ENCODE peak calls at places on chromosomes 5 and 9, in eight cellular contexts. One of them, this sample, is unnamed.

GRCh38 chr9:36603006-36603405 is 30.3 kb downstream of the MELK start:
- DNase-seq in fibroblast of lung: peak
- DNase-seq in HEK293T: no peak
- DNase-seq in neuronal stem cell: no peak
- DNase-seq in Caki2: no peak
- DNase-seq in IMR-90: peak
- DNase-seq in HFFc6: peak
- DNase-seq in stimulated activated naive B cell treated with anti-CD40 and anti-IgM and Interleukin-4, amounts not matched to agents 10 μg/mL and 1 μg/mL and 100 μg/mL, for 72 hours: no peak
- DNase-seq in this sample: no peak

GRCh38 chr5:177006265-177006972 is at the start of gene UIMC1:
- DNase-seq in fibroblast of lung: peak
- DNase-seq in HEK293T: peak
- DNase-seq in neuronal stem cell: peak
- DNase-seq in Caki2: peak
- DNase-seq in IMR-90: peak
- DNase-seq in HFFc6: peak
- DNase-seq in stimulated activated naive B cell treated with anti-CD40 and anti-IgM and Interleukin-4, amounts not matched to agents 10 μg/mL and 1 μg/mL and 100 μg/mL, for 72 hours: peak
- DNase-seq in this sample: peak

GRCh38 chr9:136629879-136630661 is 32.6 kb upstream of the EGFL7 start:
- DNase-seq in fibroblast of lung: peak
- DNase-seq in HEK293T: peak
- DNase-seq in neuronal stem cell: peak
- DNase-seq in Caki2: peak
- DNase-seq in IMR-90: peak
- DNase-seq in HFFc6: no peak
- DNase-seq in stimulated activated naive B cell treated with anti-CD40 and anti-IgM and Interleukin-4, amounts not matched to agents 10 μg/mL and 1 μg/mL and 100 μg/mL, for 72 hours: peak
- DNase-seq in this sample: peak

GRCh38 chr5:122810405-122810804 is 35.0 kb upstream of the SNX24 start:
- DNase-seq in fibroblast of lung: no peak
- DNase-seq in HEK293T: no peak
- DNase-seq in neuronal stem cell: no peak
- DNase-seq in Caki2: no peak
- DNase-seq in IMR-90: no peak
- DNase-seq in HFFc6: no peak
- DNase-seq in stimulated activated naive B cell treated with anti-CD40 and anti-IgM and Interleukin-4, amounts not matched to agents 10 μg/mL and 1 μg/mL and 100 μg/mL, for 72 hours: no peak
- DNase-seq in this sample: no peak

GRCh38 chr5:171450423-171451246 is 31.2 kb downstream of the FGF18 start:
- DNase-seq in fibroblast of lung: peak
- DNase-seq in HEK293T: peak
- DNase-seq in neuronal stem cell: peak
- DNase-seq in Caki2: peak
- DNase-seq in IMR-90: peak
- DNase-seq in HFFc6: peak
- DNase-seq in stimulated activated naive B cell treated with anti-CD40 and anti-IgM and Interleukin-4, amounts not matched to agents 10 μg/mL and 1 μg/mL and 100 μg/mL, for 72 hours: no peak
- DNase-seq in this sample: peak

GRCh38 chr9:76512826-76513225 is 53.8 kb downstream of the GCNT1 start:
- DNase-seq in fibroblast of lung: peak
- DNase-seq in HEK293T: no peak
- DNase-seq in neuronal stem cell: no peak
- DNase-seq in Caki2: peak
- DNase-seq in IMR-90: peak
- DNase-seq in HFFc6: peak
- DNase-seq in stimulated activated naive B cell treated with anti-CD40 and anti-IgM and Interleukin-4, amounts not matched to agents 10 μg/mL and 1 μg/mL and 100 μg/mL, for 72 hours: no peak
- DNase-seq in this sample: no peak

GRCh38 chr9:98637381-98637780 is 71.4 kb downstream of the GABBR2 start:
- DNase-seq in fibroblast of lung: no peak
- DNase-seq in HEK293T: no peak
- DNase-seq in neuronal stem cell: no peak
- DNase-seq in Caki2: no peak
- DNase-seq in IMR-90: peak
- DNase-seq in HFFc6: peak
- DNase-seq in stimulated activated naive B cell treated with anti-CD40 and anti-IgM and Interleukin-4, amounts not matched to agents 10 μg/mL and 1 μg/mL and 100 μg/mL, for 72 hours: no peak
- DNase-seq in this sample: no peak

GRCh38 chr5:143499480-143500114 is 96.1 kb upstream of the NR3C1 start:
- DNase-seq in fibroblast of lung: no peak
- DNase-seq in HEK293T: no peak
- DNase-seq in neuronal stem cell: no peak
- DNase-seq in Caki2: no peak
- DNase-seq in IMR-90: no peak
- DNase-seq in HFFc6: no peak
- DNase-seq in stimulated activated naive B cell treated with anti-CD40 and anti-IgM and Interleukin-4, amounts not matched to agents 10 μg/mL and 1 μg/mL and 100 μg/mL, for 72 hours: no peak
- DNase-seq in this sample: no peak

GRCh38 chr9:129336601-129337286 is 158.7 kb upstream of the IER5L start:
- DNase-seq in fibroblast of lung: peak
- DNase-seq in HEK293T: no peak
- DNase-seq in neuronal stem cell: no peak
- DNase-seq in Caki2: no peak
- DNase-seq in IMR-90: peak
- DNase-seq in HFFc6: no peak
- DNase-seq in stimulated activated naive B cell treated with anti-CD40 and anti-IgM and Interleukin-4, amounts not matched to agents 10 μg/mL and 1 μg/mL and 100 μg/mL, for 72 hours: no peak
- DNase-seq in this sample: no peak

GRCh38 chr5:71653119-71653518 is 66.0 kb upstream of the CARTPT start:
- DNase-seq in fibroblast of lung: no peak
- DNase-seq in HEK293T: peak
- DNase-seq in neuronal stem cell: no peak
- DNase-seq in Caki2: peak
- DNase-seq in IMR-90: no peak
- DNase-seq in HFFc6: no peak
- DNase-seq in stimulated activated naive B cell treated with anti-CD40 and anti-IgM and Interleukin-4, amounts not matched to agents 10 μg/mL and 1 μg/mL and 100 μg/mL, for 72 hours: no peak
- DNase-seq in this sample: no peak

GRCh38 chr9:91241909-91242308 is 119.8 kb downstream of the AUH start:
- DNase-seq in fibroblast of lung: no peak
- DNase-seq in HEK293T: no peak
- DNase-seq in neuronal stem cell: no peak
- DNase-seq in Caki2: peak
- DNase-seq in IMR-90: peak
- DNase-seq in HFFc6: no peak
- DNase-seq in stimulated activated naive B cell treated with anti-CD40 and anti-IgM and Interleukin-4, amounts not matched to agents 10 μg/mL and 1 μg/mL and 100 μg/mL, for 72 hours: no peak
- DNase-seq in this sample: no peak

GRCh38 chr9:137312852-137313325 is 10.8 kb upstream of the NRARP start:
- DNase-seq in fibroblast of lung: no peak
- DNase-seq in HEK293T: no peak
- DNase-seq in neuronal stem cell: no peak
- DNase-seq in Caki2: no peak
- DNase-seq in IMR-90: no peak
- DNase-seq in HFFc6: no peak
- DNase-seq in stimulated activated naive B cell treated with anti-CD40 and anti-IgM and Interleukin-4, amounts not matched to agents 10 μg/mL and 1 μg/mL and 100 μg/mL, for 72 hours: no peak
- DNase-seq in this sample: no peak

GRCh38 chr9:32589083-32589713 is 16.2 kb upstream of the NDUFB6 start:
- DNase-seq in fibroblast of lung: peak
- DNase-seq in HEK293T: peak
- DNase-seq in neuronal stem cell: no peak
- DNase-seq in Caki2: no peak
- DNase-seq in IMR-90: peak
- DNase-seq in HFFc6: peak
- DNase-seq in stimulated activated naive B cell treated with anti-CD40 and anti-IgM and Interleukin-4, amounts not matched to agents 10 μg/mL and 1 μg/mL and 100 μg/mL, for 72 hours: no peak
- DNase-seq in this sample: no peak

GRCh38 chr9:111890254-111890791 is 6.3 kb upstream of the UGCG start:
- DNase-seq in fibroblast of lung: no peak
- DNase-seq in HEK293T: no peak
- DNase-seq in neuronal stem cell: no peak
- DNase-seq in Caki2: no peak
- DNase-seq in IMR-90: no peak
- DNase-seq in HFFc6: no peak
- DNase-seq in stimulated activated naive B cell treated with anti-CD40 and anti-IgM and Interleukin-4, amounts not matched to agents 10 μg/mL and 1 μg/mL and 100 μg/mL, for 72 hours: no peak
- DNase-seq in this sample: no peak

GRCh38 chr5:67315082-67315801 is 118.6 kb upstream of the CD180 start:
- DNase-seq in fibroblast of lung: no peak
- DNase-seq in HEK293T: no peak
- DNase-seq in neuronal stem cell: peak
- DNase-seq in Caki2: peak
- DNase-seq in IMR-90: peak
- DNase-seq in HFFc6: no peak
- DNase-seq in stimulated activated naive B cell treated with anti-CD40 and anti-IgM and Interleukin-4, amounts not matched to agents 10 μg/mL and 1 μg/mL and 100 μg/mL, for 72 hours: no peak
- DNase-seq in this sample: no peak

GRCh38 chr9:91178281-91179236 is 183.2 kb downstream of the AUH start:
- DNase-seq in fibroblast of lung: no peak
- DNase-seq in HEK293T: no peak
- DNase-seq in neuronal stem cell: no peak
- DNase-seq in Caki2: no peak
- DNase-seq in IMR-90: no peak
- DNase-seq in HFFc6: no peak
- DNase-seq in stimulated activated naive B cell treated with anti-CD40 and anti-IgM and Interleukin-4, amounts not matched to agents 10 μg/mL and 1 μg/mL and 100 μg/mL, for 72 hours: no peak
- DNase-seq in this sample: no peak

GRCh38 chr5:168613996-168614395 is 34.8 kb upstream of the PANK3 start:
- DNase-seq in fibroblast of lung: no peak
- DNase-seq in HEK293T: no peak
- DNase-seq in neuronal stem cell: no peak
- DNase-seq in Caki2: no peak
- DNase-seq in IMR-90: no peak
- DNase-seq in HFFc6: no peak
- DNase-seq in stimulated activated naive B cell treated with anti-CD40 and anti-IgM and Interleukin-4, amounts not matched to agents 10 μg/mL and 1 μg/mL and 100 μg/mL, for 72 hours: no peak
- DNase-seq in this sample: no peak

GRCh38 chr5:126591549-126591948 is 3.5 kb downstream of the ALDH7A1 start:
- DNase-seq in fibroblast of lung: no peak
- DNase-seq in HEK293T: no peak
- DNase-seq in neuronal stem cell: no peak
- DNase-seq in Caki2: no peak
- DNase-seq in IMR-90: no peak
- DNase-seq in HFFc6: no peak
- DNase-seq in stimulated activated naive B cell treated with anti-CD40 and anti-IgM and Interleukin-4, amounts not matched to agents 10 μg/mL and 1 μg/mL and 100 μg/mL, for 72 hours: no peak
- DNase-seq in this sample: no peak

GRCh38 chr5:171419663-171420428 is 399 bp downstream of the FGF18 start:
- DNase-seq in fibroblast of lung: peak
- DNase-seq in HEK293T: peak
- DNase-seq in neuronal stem cell: peak
- DNase-seq in Caki2: peak
- DNase-seq in IMR-90: peak
- DNase-seq in HFFc6: no peak
- DNase-seq in stimulated activated naive B cell treated with anti-CD40 and anti-IgM and Interleukin-4, amounts not matched to agents 10 μg/mL and 1 μg/mL and 100 μg/mL, for 72 hours: peak
- DNase-seq in this sample: peak

GRCh38 chr5:37769108-37769507 is 70.7 kb downstream of the GDNF start:
- DNase-seq in fibroblast of lung: no peak
- DNase-seq in HEK293T: no peak
- DNase-seq in neuronal stem cell: no peak
- DNase-seq in Caki2: no peak
- DNase-seq in IMR-90: no peak
- DNase-seq in HFFc6: no peak
- DNase-seq in stimulated activated naive B cell treated with anti-CD40 and anti-IgM and Interleukin-4, amounts not matched to agents 10 μg/mL and 1 μg/mL and 100 μg/mL, for 72 hours: no peak
- DNase-seq in this sample: no peak

GRCh38 chr9:18580146-18580545 is 106.2 kb downstream of the ADAMTSL1 start:
- DNase-seq in fibroblast of lung: no peak
- DNase-seq in HEK293T: no peak
- DNase-seq in neuronal stem cell: no peak
- DNase-seq in Caki2: no peak
- DNase-seq in IMR-90: peak
- DNase-seq in HFFc6: no peak
- DNase-seq in stimulated activated naive B cell treated with anti-CD40 and anti-IgM and Interleukin-4, amounts not matched to agents 10 μg/mL and 1 μg/mL and 100 μg/mL, for 72 hours: no peak
- DNase-seq in this sample: no peak

GRCh38 chr9:93061791-93062299 is 3.3 kb downstream of the SUSD3 start:
- DNase-seq in fibroblast of lung: no peak
- DNase-seq in HEK293T: no peak
- DNase-seq in neuronal stem cell: no peak
- DNase-seq in Caki2: no peak
- DNase-seq in IMR-90: no peak
- DNase-seq in HFFc6: no peak
- DNase-seq in stimulated activated naive B cell treated with anti-CD40 and anti-IgM and Interleukin-4, amounts not matched to agents 10 μg/mL and 1 μg/mL and 100 μg/mL, for 72 hours: peak
- DNase-seq in this sample: no peak

GRCh38 chr5:134567651-134568338 is 42.3 kb downstream of the JADE2 start:
- DNase-seq in fibroblast of lung: peak
- DNase-seq in HEK293T: no peak
- DNase-seq in neuronal stem cell: no peak
- DNase-seq in Caki2: no peak
- DNase-seq in IMR-90: peak
- DNase-seq in HFFc6: peak
- DNase-seq in stimulated activated naive B cell treated with anti-CD40 and anti-IgM and Interleukin-4, amounts not matched to agents 10 μg/mL and 1 μg/mL and 100 μg/mL, for 72 hours: no peak
- DNase-seq in this sample: no peak

GRCh38 chr5:115657883-115658233 is 32.0 kb upstream of the TMED7 start:
- DNase-seq in fibroblast of lung: peak
- DNase-seq in HEK293T: no peak
- DNase-seq in neuronal stem cell: no peak
- DNase-seq in Caki2: peak
- DNase-seq in IMR-90: peak
- DNase-seq in HFFc6: peak
- DNase-seq in stimulated activated naive B cell treated with anti-CD40 and anti-IgM and Interleukin-4, amounts not matched to agents 10 μg/mL and 1 μg/mL and 100 μg/mL, for 72 hours: no peak
- DNase-seq in this sample: no peak

This sample was measured in endothelial cell.